ENCODE peak calls at places on chromosomes 1 and 21, in four cellular contexts. O is NT2/D1; X is CD8-positive, alpha-beta T cell; W is HCT116. F is an unnamed sample.

GRCh38 chr1:150535511-150536281 is 13.5 kb upstream of the ADAMTSL4 start:
- DNase-seq in O (no peak), X (no peak), W (no peak), F (no peak)

GRCh38 chr1:234608026-234608719 is 1.8 kb downstream of the IRF2BP2 start:
- DNase-seq in X (peak), W (no peak), O (no peak), F (peak)

GRCh38 chr1:223177681-223178080 is 34.6 kb upstream of the TLR5 start:
- DNase-seq in O (no peak), X (no peak), W (no peak), F (no peak)

GRCh38 chr1:181213056-181213455 is 124.6 kb downstream of the IER5 start:
- DNase-seq in X (no peak), O (no peak), W (no peak), F (no peak)

GRCh38 chr1:85465099-85465790 is at the start of gene DDAH1:
- DNase-seq in O (peak), W (peak), X (no peak), F (peak)

GRCh38 chr1:941027-941587 is 17.4 kb downstream of the SAMD11 start:
- DNase-seq in W (no peak), O (no peak), X (no peak), F (no peak)

GRCh38 chr1:162538815-162539431 is 22.6 kb upstream of the UAP1 start:
- DNase-seq in X (no peak), W (peak), O (no peak), F (no peak)

GRCh38 chr1:204623894-204624361 is 61.6 kb downstream of the LRRN2 start:
- DNase-seq in O (peak), X (no peak), W (peak), F (peak)

GRCh38 chr1:1274299-1274930 is 761 bp upstream of the UBE2J2 start:
- DNase-seq in O (no peak), X (no peak), W (no peak), F (no peak)

GRCh38 chr1:73674945-73675561 is 522.9 kb downstream of the LRRIQ3 start:
- DNase-seq in X (no peak), O (no peak), W (no peak), F (peak)

GRCh38 chr1:14809186-14809981 is 210.9 kb downstream of the KAZN start:
- DNase-seq in W (no peak), O (no peak), X (no peak), F (no peak)

GRCh38 chr1:197199923-197200467 is 53.5 kb upstream of the ASPM start:
- DNase-seq in O (no peak), W (no peak), X (no peak), F (no peak)

GRCh38 chr1:234675006-234675405 is 65.0 kb upstream of the IRF2BP2 start:
- DNase-seq in X (no peak), W (no peak), O (no peak), F (no peak)

GRCh38 chr1:209597496-209597895 is 14.0 kb downstream of the CAMK1G start:
- DNase-seq in W (no peak), O (no peak), X (no peak), F (no peak)

GRCh38 chr1:175893192-175893591 is 149.8 kb upstream of the TNR start:
- DNase-seq in O (no peak), X (no peak), W (no peak), F (no peak)

GRCh38 chr1:28172690-28173150 is 3.8 kb downstream of the PTAFR start:
- DNase-seq in O (no peak), W (no peak), X (peak), F (no peak)

GRCh38 chr1:216566809-216567208 is 143.6 kb upstream of the USH2A start:
- DNase-seq in O (no peak), W (no peak), X (no peak), F (peak)

GRCh38 chr1:169690489-169690888 is 20.9 kb downstream of the SELL start:
- DNase-seq in W (no peak), X (no peak), O (no peak), F (peak)

GRCh38 chr1:114153621-114154145 is at the start of gene SYT6:
- DNase-seq in W (no peak), O (no peak), X (no peak), F (peak)

GRCh38 chr21:46006547-46007497 is 25.3 kb downstream of the COL6A1 start:
- DNase-seq in W (no peak), O (no peak), X (peak), F (no peak)

GRCh38 chr1:24865168-24865567 is 64.9 kb downstream of the RUNX3 start:
- DNase-seq in W (no peak), O (no peak), X (no peak), F (no peak)

GRCh38 chr1:41513388-41513745 is 28.9 kb upstream of the EDN2 start:
- DNase-seq in X (no peak), O (no peak), W (no peak), F (peak)

GRCh38 chr1:177948336-177948972 is 21.4 kb downstream of the SEC16B start:
- DNase-seq in W (peak), O (peak), X (peak), F (peak)